ENCODE peak calls at places on chromosomes 1 and 21, in four cellular contexts. R is progenitor cell of endocrine pancreas, A is heart right ventricle, P is neural progenitor cell. G is an unnamed sample.

GRCh38 chr1:207702317-207702716 is 49.5 kb upstream of the CD46 start:
- DNase-seq in R (no peak), A (no peak), P (no peak), G (no peak)

GRCh38 chr1:186806477-186806876 is 22.3 kb upstream of the PLA2G4A start:
- DNase-seq in R (no peak), A (peak), P (peak), G (no peak)

GRCh38 chr1:225627304-225627947 is 25.5 kb downstream of the ENAH start:
- DNase-seq in R (no peak), A (no peak), P (no peak), G (no peak)

GRCh38 chr1:98099501-98099900 is 178.7 kb upstream of the DPYD start:
- DNase-seq in R (no peak), A (no peak), P (no peak), G (no peak)

GRCh38 chr1:63859480-63860275 is 85.9 kb downstream of the ROR1 start:
- DNase-seq in R (no peak), A (no peak), P (no peak), G (no peak)

GRCh38 chr21:39444406-39445145 is 1.0 kb downstream of the LCA5L start:
- DNase-seq in R (no peak), A (no peak), P (peak), G (peak)

GRCh38 chr1:6743189-6744101 is 41.8 kb upstream of the CAMTA1 start:
- DNase-seq in R (no peak), A (peak), P (no peak), G (no peak)

GRCh38 chr1:152109231-152109997 is 5.8 kb downstream of the TCHH start:
- DNase-seq in R (no peak), A (peak), P (no peak), G (no peak)

GRCh38 chr21:33219961-33220360 is 9.8 kb upstream of the IFNAR2 start:
- DNase-seq in R (no peak), A (no peak), P (no peak), G (no peak)

GRCh38 chr1:228280106-228280901 is 72.5 kb downstream of the OBSCN start:
- DNase-seq in R (no peak), A (peak), P (no peak), G (peak)

GRCh38 chr21:27528697-27529096 is 561.8 kb upstream of the ADAMTS5 start:
- DNase-seq in R (no peak), A (no peak), P (no peak), G (no peak)

GRCh38 chr1:97006044-97006676 is 284.6 kb downstream of the PTBP2 start:
- DNase-seq in R (no peak), A (peak), P (no peak), G (no peak)

GRCh38 chr1:84996846-84997666 is at the start of gene MCOLN2:
- DNase-seq in R (peak), A (peak), P (peak), G (peak)

GRCh38 chr1:234584926-234585325 is 25.1 kb downstream of the IRF2BP2 start:
- DNase-seq in R (no peak), A (peak), P (no peak), G (no peak)

GRCh38 chr1:42340093-42340492 is 5.1 kb upstream of the FOXJ3 start:
- DNase-seq in R (no peak), A (no peak), P (peak), G (no peak)

GRCh38 chr1:58823481-58824010 is 39.7 kb upstream of the JUN start:
- DNase-seq in R (no peak), A (no peak), P (no peak), G (no peak)
- TF ChIP-seq CTCF in R (no peak), A (no peak), P (no peak), G (no peak)

GRCh38 chr1:32104127-32104526 is 3.7 kb upstream of the KPNA6 start:
- DNase-seq in R (no peak), A (no peak), P (no peak), G (no peak)
- TF ChIP-seq CTCF in R (no peak), A (no peak), P (no peak), G (no peak)

DNA sequence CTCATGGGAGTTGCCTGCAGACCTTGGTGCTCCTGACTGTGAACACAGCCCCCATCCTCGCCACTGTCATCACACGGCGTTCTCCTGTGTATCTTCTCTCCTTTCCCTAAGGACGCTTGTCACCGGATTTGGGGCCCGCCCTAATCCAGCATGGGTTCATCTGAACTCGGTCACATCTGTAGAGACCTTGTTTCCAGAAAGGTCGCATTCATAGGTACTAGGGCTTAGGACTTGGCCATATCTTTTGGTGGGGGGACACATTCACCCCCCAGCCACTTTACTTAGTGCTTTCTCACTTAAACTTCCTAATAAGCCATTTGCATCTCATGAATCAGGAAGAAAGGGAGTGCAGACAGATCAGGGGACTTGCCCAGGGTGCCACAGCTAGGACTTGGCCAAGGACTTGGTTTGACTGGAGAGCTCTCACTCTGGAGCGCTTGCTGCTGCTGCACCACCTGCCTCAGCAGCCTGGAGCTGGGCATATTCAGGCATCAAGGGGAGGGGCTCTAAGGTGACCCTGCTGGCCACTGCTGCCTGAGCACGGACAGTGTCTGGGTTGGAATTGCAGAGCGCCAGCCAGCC is 9.7 kb downstream of the NPPA start:
- DNase-seq in R (no peak), A (no peak), P (no peak), G (no peak)
- TF ChIP-seq CTCF in R (no peak), A (no peak), P (no peak), G (no peak)

GRCh38 chr1:153242160-153242559 is 17.3 kb upstream of the LORICRIN start:
- DNase-seq in R (no peak), A (no peak), P (no peak), G (no peak)

GRCh38 chr1:153233448-153233847 is 16.1 kb downstream of the PRR9 start:
- DNase-seq in R (no peak), A (no peak), P (no peak), G (no peak)

GRCh38 chr1:153232553-153232952 is 15.2 kb downstream of the PRR9 start:
- DNase-seq in R (no peak), A (no peak), P (no peak), G (peak)

GRCh38 chr1:153238536-153238935 is 21.0 kb upstream of the LORICRIN start:
- DNase-seq in R (no peak), A (no peak), P (no peak), G (peak)
- TF ChIP-seq CTCF in R (peak), A (no peak), P (no peak), G (peak)

GRCh38 chr1:44029260-44029910 is 1.9 kb downstream of the SLC6A9 start:
- DNase-seq in R (no peak), A (no peak), P (no peak), G (no peak)

GRCh38 chr1:44031051-44031899 is at the start of gene SLC6A9:
- DNase-seq in R (peak), A (peak), P (peak), G (peak)

GRCh38 chr1:44031900-44032817 is 897 bp upstream of the SLC6A9 start:
- DNase-seq in R (no peak), A (no peak), P (no peak), G (no peak)

GRCh38 chr1:44029911-44030605 is 1.2 kb downstream of the SLC6A9 start:
- DNase-seq in R (peak), A (peak), P (peak), G (peak)

GRCh38 chr1:44030606-44031050 is 634 bp downstream of the SLC6A9 start:
- DNase-seq in R (peak), A (peak), P (peak), G (peak)
- TF ChIP-seq CTCF in R (peak), A (peak), P (peak), G (peak)

GRCh38 chr1:245939756-245940345 is 567.2 kb downstream of the SMYD3 start:
- DNase-seq in R (no peak), A (no peak), P (peak), G (no peak)
- TF ChIP-seq CTCF in R (no peak), A (no peak), P (no peak), G (no peak)

DNA sequence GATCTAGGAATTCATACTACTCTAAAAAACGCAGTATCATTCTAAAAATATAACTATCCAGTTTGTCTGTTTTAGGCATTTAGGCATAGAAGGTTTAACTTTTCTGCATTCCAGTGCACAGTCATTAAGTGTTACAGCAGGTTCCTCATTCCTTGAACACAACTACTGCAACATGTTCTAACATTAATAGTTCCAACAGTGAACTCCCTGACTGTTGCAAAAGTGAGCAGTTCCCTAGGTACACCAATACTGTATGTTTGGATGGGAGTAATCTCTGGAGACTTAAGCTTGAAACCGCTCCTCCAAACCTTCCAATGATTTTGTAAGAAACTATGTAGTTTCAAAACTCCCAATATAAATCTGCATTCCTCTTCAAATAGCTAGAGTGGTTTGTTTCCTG is 46.2 kb downstream of the UCHL5 start:
- DNase-seq in R (no peak), A (no peak), P (no peak), G (no peak)
- TF ChIP-seq CTCF in R (no peak), A (no peak), P (no peak), G (no peak)

GRCh38 chr1:21046132-21046531 is 130.6 kb downstream of the EIF4G3 start:
- DNase-seq in R (no peak), A (no peak), P (no peak), G (no peak)

GRCh38 chr1:21051177-21051576 is 125.5 kb downstream of the EIF4G3 start:
- DNase-seq in R (no peak), A (no peak), P (no peak), G (no peak)

GRCh38 chr1:21048462-21048861 is 128.2 kb downstream of the EIF4G3 start:
- DNase-seq in R (no peak), A (no peak), P (no peak), G (no peak)

GRCh38 chr1:21052034-21052433 is 124.7 kb downstream of the EIF4G3 start:
- DNase-seq in R (no peak), A (no peak), P (no peak), G (no peak)

DNA sequence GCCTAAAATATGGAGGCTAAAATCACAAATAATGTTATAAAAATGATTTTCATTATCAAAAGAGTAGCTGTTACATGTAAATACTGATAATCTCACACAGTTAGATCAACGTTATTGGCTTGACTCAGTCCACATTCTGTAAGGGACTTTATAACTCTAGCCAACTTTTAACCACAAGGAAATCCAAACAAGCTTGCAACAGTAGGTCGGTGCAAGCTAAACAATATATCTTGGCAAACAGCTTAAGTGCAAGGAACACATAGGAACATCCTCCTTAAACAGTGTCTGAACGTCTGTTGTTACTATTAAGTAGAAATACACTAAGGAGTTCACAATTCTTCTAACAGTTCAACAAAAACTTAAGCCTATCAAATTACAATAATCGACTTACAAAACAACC is 126.7 kb downstream of the EIF4G3 start:
- DNase-seq in R (no peak), A (no peak), P (no peak), G (no peak)
- TF ChIP-seq CTCF in R (no peak), A (no peak), P (no peak), G (no peak)

GRCh38 chr1:241138248-241138647 is 218.8 kb downstream of the RGS7 start:
- DNase-seq in R (no peak), A (no peak), P (no peak), G (no peak)
- TF ChIP-seq CTCF in R (no peak), A (no peak), P (no peak), G (no peak)

G was measured in mesothelial cell of epicardium.